ENCODE peak calls at places on chromosomes 11 and 22, in six cellular contexts. F is coronary artery, G is IMR-90, W is Peyer's patch, H is heart left ventricle, Q is uterus. A is an unnamed sample.

GRCh38 chr11:113685650-113686349 is 20.3 kb downstream of the TMPRSS5 start:
- DNase-seq in G (no peak), H (no peak), F (no peak), Q (no peak), W (no peak), A (no peak)

GRCh38 chr22:46007003-46007847 is 30.3 kb upstream of the WNT7B start:
- DNase-seq in W (peak; percentile 66), Q (peak; percentile 82), H (peak; percentile 69), G (peak; percentile 72), F (peak; percentile 91), A (peak; percentile 35)

GRCh38 chr22:20750461-20751184 is 23.3 kb upstream of the SERPIND1 start:
- DNase-seq in H (peak; percentile 54), Q (peak; percentile 61), W (no peak), G (peak; percentile 90), F (no peak), A (peak; percentile 86)

GRCh38 chr11:84722583-84723108 is 904.5 kb downstream of the DLG2 start:
- DNase-seq in Q (no peak), G (no peak), H (no peak), W (no peak), F (no peak), A (no peak)

GRCh38 chr11:70871881-70872280 is 380.5 kb downstream of the SHANK2 start:
- DNase-seq in H (no peak), Q (no peak), G (peak; percentile 30), F (no peak), W (no peak), A (no peak)

GRCh38 chr11:77126861-77127673 is 979 bp upstream of the MYO7A start:
- DNase-seq in W (peak; percentile 83), G (peak; percentile 39), Q (peak; percentile 33), H (peak; percentile 44), F (no peak), A (no peak)

GRCh38 chr11:104649002-104649401 is 249.3 kb downstream of the CASP12 start:
- DNase-seq in G (no peak), W (no peak), F (no peak), Q (no peak), H (no peak), A (no peak)

GRCh38 chr11:71201936-71202597 is 50.3 kb downstream of the SHANK2 start:
- DNase-seq in Q (no peak), F (no peak), G (no peak), W (peak; percentile 34), H (no peak), A (no peak)

GRCh38 chr11:6431861-6432260 is 8.9 kb downstream of the HPX start:
- DNase-seq in F (no peak), Q (no peak), G (peak; percentile 65), W (no peak), H (no peak), A (peak; percentile 61)

GRCh38 chr22:19641254-19641982 is 72.9 kb upstream of the SEPTIN5 start:
- DNase-seq in F (peak; percentile 31), Q (no peak), W (no peak), H (no peak), G (no peak), A (no peak)

GRCh38 chr11:44096360-44097188 is 1.1 kb downstream of the EXT2 start:
- DNase-seq in Q (no peak), G (peak; percentile 21), F (no peak), W (no peak), H (no peak), A (no peak)

GRCh38 chr11:1931326-1931725 is 11.8 kb downstream of the TNNT3 start:
- DNase-seq in Q (peak; percentile 56), F (no peak), H (peak; percentile 47), W (no peak), G (peak; percentile 24), A (no peak)

GRCh38 chr11:69385832-69386415 is 92.0 kb downstream of the MYEOV start:
- DNase-seq in H (peak; percentile 5), Q (no peak), F (peak; percentile 55), G (no peak), W (no peak), A (no peak)

GRCh38 chr11:63915961-63916836 is 765 bp downstream of the RCOR2 start:
- DNase-seq in F (no peak), G (no peak), Q (no peak), W (peak; percentile 67), H (peak; percentile 53), A (no peak)

GRCh38 chr11:111937859-111938258 is 716 bp downstream of the DIXDC1 start:
- DNase-seq in H (no peak), G (no peak), W (no peak), Q (no peak), F (no peak), A (no peak)

GRCh38 chr11:32006799-32007388 is 84.0 kb upstream of the RCN1 start:
- DNase-seq in G (peak; percentile 51), F (no peak), H (no peak), W (no peak), Q (no peak), A (peak; percentile 46)

GRCh38 chr11:1022908-1023810 is 13.4 kb downstream of the MUC6 start:
- DNase-seq in F (no peak), W (no peak), G (no peak), Q (no peak), H (no peak), A (no peak)

GRCh38 chr11:103872748-103873147 is 163.7 kb upstream of the DDI1 start:
- DNase-seq in W (no peak), Q (no peak), F (no peak), H (no peak), G (no peak), A (no peak)

GRCh38 chr22:41808400-41808799 is 7.9 kb downstream of the CCDC134 start:
- DNase-seq in F (no peak), W (no peak), G (no peak), H (no peak), Q (no peak), A (no peak)

GRCh38 chr22:39135092-39135896 is 17.2 kb downstream of the CBX7 start:
- DNase-seq in G (no peak), Q (no peak), H (peak; percentile 49), F (no peak), W (no peak), A (peak; percentile 32)

GRCh38 chr11:121291896-121292502 is 572 bp upstream of the SC5D start:
- DNase-seq in G (peak; percentile 5), W (no peak), H (no peak), F (no peak), Q (no peak), A (no peak)

GRCh38 chr11:69007978-69008381 is 5.1 kb downstream of the MRGPRF start:
- DNase-seq in Q (peak; percentile 32), G (peak; percentile 71), H (no peak), W (peak; percentile 50), F (no peak), A (no peak)

GRCh38 chr22:49027122-49027670 is 800.5 kb downstream of the BRD1 start:
- DNase-seq in Q (no peak), G (no peak), F (no peak), W (no peak), H (no peak), A (no peak)

GRCh38 chr11:125886997-125887372 is 483 bp upstream of the HYLS1 start:
- DNase-seq in Q (peak; percentile 29), W (no peak), F (no peak), H (peak; percentile 30), G (no peak), A (peak; percentile 11)

GRCh38 chr11:125085301-125086081 is 22.4 kb downstream of the SLC37A2 start:
- DNase-seq in H (no peak), G (no peak), Q (no peak), W (peak; percentile 45), F (no peak), A (no peak)

GRCh38 chr11:80837051-80837450 is 1396.2 kb upstream of the TENM4 start:
- DNase-seq in G (no peak), W (no peak), H (no peak), Q (no peak), F (no peak), A (no peak)
- H3K27ac ChIP-seq in G (no peak overlapping the region), W (no peak overlapping the region), H (no peak overlapping the region), Q (no peak overlapping the region), F (no peak overlapping the region), A (no peak overlapping the region)

DNA sequence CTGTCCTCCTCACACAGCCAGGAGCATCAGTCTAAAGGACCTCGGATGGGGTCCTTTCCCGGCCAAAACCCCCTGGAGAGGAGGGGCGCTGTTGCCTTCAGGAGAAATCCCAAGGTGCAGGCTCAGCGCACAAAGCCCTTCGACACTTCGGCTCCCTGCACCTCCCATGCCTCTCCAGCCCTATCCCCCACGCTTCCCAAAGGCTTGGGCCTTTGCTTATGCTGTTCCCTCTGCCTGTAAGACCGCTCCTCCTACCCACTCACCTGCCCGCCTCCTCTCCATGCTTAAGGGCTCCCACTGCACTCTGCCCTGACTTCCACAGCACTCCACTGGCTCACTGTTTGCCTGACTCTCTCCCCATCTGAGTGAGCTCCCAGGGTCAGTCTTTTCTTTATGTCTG is 13.5 kb downstream of the SLC15A3 start:
- DNase-seq in Q (no peak), W (peak; percentile 31), G (no peak), H (no peak), F (no peak), A (no peak)
- TF ChIP-seq CTCF in Q (no peak), W (no peak), G (no peak), H (no peak), F (no peak), A (no peak)

GRCh38 chr11:123527526-123527925 is 97.5 kb downstream of the GRAMD1B start:
- DNase-seq in G (no peak), H (no peak), F (no peak), W (no peak), Q (no peak), A (no peak)

GRCh38 chr11:123525511-123525918 is 95.4 kb downstream of the GRAMD1B start:
- DNase-seq in G (no peak), H (no peak), F (no peak), Q (no peak), W (no peak), A (no peak)

GRCh38 chr11:123527947-123528346 is 97.9 kb downstream of the GRAMD1B start:
- DNase-seq in H (no peak), Q (no peak), W (no peak), G (no peak), F (no peak), A (no peak)

GRCh38 chr11:123526027-123526805 is 96.1 kb downstream of the GRAMD1B start:
- DNase-seq in H (no peak), W (no peak), G (no peak), Q (no peak), F (no peak), A (no peak)

GRCh38 chr11:123526918-123527317 is 96.8 kb downstream of the GRAMD1B start:
- DNase-seq in H (no peak), G (no peak), W (no peak), Q (no peak), F (no peak), A (no peak)
- H3K4me3 ChIP-seq in H (no peak overlapping the region), G (no peak overlapping the region), W (no peak overlapping the region), Q (no peak overlapping the region), F (no peak overlapping the region), A (no peak overlapping the region)

GRCh38 chr11:34072041-34072440 is 20.5 kb downstream of the CAPRIN1 start:
- DNase-seq in H (no peak), G (no peak), Q (no peak), W (no peak), F (no peak), A (no peak)

GRCh38 chr11:34067383-34068065 is 16.0 kb downstream of the CAPRIN1 start:
- DNase-seq in G (no peak), F (no peak), H (no peak), W (no peak), Q (no peak), A (no peak)

GRCh38 chr11:34064291-34064690 is 12.8 kb downstream of the CAPRIN1 start:
- DNase-seq in Q (no peak), H (no peak), F (no peak), W (no peak), G (no peak), A (no peak)

GRCh38 chr11:34065505-34066203 is 14.1 kb downstream of the CAPRIN1 start:
- DNase-seq in Q (no peak), G (peak; percentile 59), F (no peak), H (no peak), W (no peak), A (no peak)

GRCh38 chr11:34068098-34068497 is 16.6 kb downstream of the CAPRIN1 start:
- DNase-seq in W (no peak), F (no peak), G (peak; percentile 64), Q (no peak), H (no peak), A (peak; percentile 55)
- H3K27ac ChIP-seq in W (no peak overlapping the region), F (no peak overlapping the region), G (no peak overlapping the region), Q (no peak overlapping the region), H (peak overlapping the region; percentile 32), A (no peak overlapping the region)